ENCODE peak calls at places on chromosomes 5 and 9, in ten cellular contexts. O is NCI-H1105, K is amygdala, F is GM13977, R is posterior vena cava, C is uterus, A is AG08395, B is MM.1S, M is T-cell, S is SW480. L is an unnamed sample.

GRCh38 chr9:129111143-129111761 is at the start of gene PTPA:
- DNase-seq in O (peak), K (peak), F (peak), R (peak), C (peak), A (peak), B (peak), M (peak), S (peak), L (peak)

GRCh38 chr5:16542275-16542674 is 74.5 kb downstream of the RETREG1 start:
- DNase-seq in O (no peak), K (no peak), F (no peak), R (no peak), C (no peak), A (no peak), B (no peak), M (no peak), S (no peak), L (no peak)

GRCh38 chr5:167671176-167671575 is 620.3 kb upstream of the WWC1 start:
- DNase-seq in O (no peak), K (no peak), F (no peak), R (no peak), C (no peak), A (peak), B (no peak), M (no peak), S (no peak), L (no peak)

GRCh38 chr5:105150324-105150723 is 1587.7 kb upstream of the NUDT12 start:
- DNase-seq in O (no peak), K (no peak), F (no peak), R (no peak), C (no peak), A (no peak), B (no peak), M (no peak), S (no peak), L (no peak)

GRCh38 chr5:135016926-135017325 is 17.1 kb downstream of the PITX1 start:
- DNase-seq in O (no peak), K (no peak), F (no peak), R (peak), C (no peak), A (no peak), B (no peak), M (no peak), S (no peak), L (no peak)

GRCh38 chr9:116978155-116978554 is 291.1 kb downstream of the TRIM32 start:
- DNase-seq in O (no peak), K (no peak), F (no peak), R (no peak), C (no peak), A (no peak), B (no peak), M (no peak), S (no peak), L (no peak)

GRCh38 chr5:77774981-77775772 is 962 bp downstream of the TBCA start:
- DNase-seq in O (no peak), K (peak), F (no peak), R (no peak), C (no peak), A (no peak), B (no peak), M (no peak), S (peak), L (peak)

GRCh38 chr5:55187370-55187769 is 14.4 kb upstream of the CDC20B start:
- DNase-seq in O (peak), K (no peak), F (no peak), R (no peak), C (no peak), A (no peak), B (peak), M (no peak), S (peak), L (peak)

GRCh38 chr9:14180077-14180941 is 133.6 kb downstream of the NFIB start:
- DNase-seq in O (peak), K (peak), F (no peak), R (no peak), C (peak), A (no peak), B (no peak), M (no peak), S (no peak), L (peak)

GRCh38 chr5:118862596-118862995 is 125.8 kb downstream of the DTWD2 start:
- DNase-seq in O (no peak), K (no peak), F (no peak), R (no peak), C (no peak), A (no peak), B (no peak), M (no peak), S (no peak), L (no peak)

GRCh38 chr9:76602191-76602590 is 143.2 kb downstream of the GCNT1 start:
- DNase-seq in O (no peak), K (no peak), F (no peak), R (no peak), C (no peak), A (no peak), B (no peak), M (no peak), S (no peak), L (no peak)

GRCh38 chr5:852018-852417 is 1.2 kb upstream of the ZDHHC11 start:
- DNase-seq in O (no peak), K (no peak), F (no peak), R (peak), C (no peak), A (no peak), B (no peak), M (no peak), S (no peak), L (no peak)

GRCh38 chr9:112753725-112754124 is 3.2 kb downstream of the SNX30 start:
- DNase-seq in O (no peak), K (no peak), F (no peak), R (no peak), C (peak), A (peak), B (no peak), M (no peak), S (peak), L (no peak)

GRCh38 chr5:83277953-83278352 is 193.6 kb upstream of the VCAN start:
- DNase-seq in O (no peak), K (no peak), F (peak), R (no peak), C (no peak), A (no peak), B (no peak), M (no peak), S (no peak), L (no peak)

GRCh38 chr5:11588803-11589202 is 315.4 kb downstream of the CTNND2 start:
- DNase-seq in O (no peak), K (peak), F (no peak), R (no peak), C (no peak), A (no peak), B (no peak), M (no peak), S (no peak), L (no peak)

GRCh38 chr5:128338649-128339048 is 199.4 kb downstream of the FBN2 start:
- DNase-seq in O (no peak), K (no peak), F (no peak), R (no peak), C (no peak), A (no peak), B (no peak), M (no peak), S (no peak), L (no peak)

L was measured in small intestine.